ENCODE peak calls at places on chromosomes 5 and 9, in nine cellular contexts. W, L, P, X, O, G, R, D and B are unnamed samples.

GRCh38 chr9:90300901-90301688 is 341.5 kb downstream of the DIRAS2 start:
- DNase-seq in W (no peak), L (no peak), P (peak), X (no peak), O (peak), G (no peak), R (no peak), D (no peak), B (no peak)

GRCh38 chr9:965497-965896 is 11.0 kb upstream of the DMRT3 start:
- DNase-seq in W (no peak), L (no peak), P (no peak), X (no peak), O (no peak), G (no peak), R (no peak), D (no peak), B (no peak)

GRCh38 chr9:110111868-110112267 is 96.1 kb downstream of the C9orf152 start:
- DNase-seq in W (no peak), L (peak), P (no peak), X (no peak), O (no peak), G (no peak), R (no peak), D (no peak), B (no peak)

GRCh38 chr5:143262393-143263174 is 140.9 kb downstream of the NR3C1 start:
- DNase-seq in W (no peak), L (no peak), P (no peak), X (no peak), O (no peak), G (no peak), R (no peak), D (no peak), B (no peak)

GRCh38 chr5:39337516-39337915 is 26.8 kb downstream of the C9 start:
- DNase-seq in W (no peak), L (no peak), P (no peak), X (no peak), O (no peak), G (no peak), R (no peak), D (no peak), B (no peak)

GRCh38 chr9:6450641-6451375 is 37.8 kb downstream of the UHRF2 start:
- DNase-seq in W (no peak), L (no peak), P (no peak), X (no peak), O (no peak), G (no peak), R (no peak), D (no peak), B (no peak)

GRCh38 chr9:91130796-91131318 is 230.9 kb downstream of the AUH start:
- DNase-seq in W (no peak), L (no peak), P (no peak), X (no peak), O (no peak), G (no peak), R (no peak), D (no peak), B (no peak)

GRCh38 chr5:34854459-34855174 is 15.7 kb downstream of the TTC23L start:
- DNase-seq in W (no peak), L (peak), P (no peak), X (no peak), O (peak), G (peak), R (no peak), D (no peak), B (no peak)

GRCh38 chr9:7234144-7234543 is 476.4 kb downstream of the KDM4C start:
- DNase-seq in W (no peak), L (no peak), P (no peak), X (no peak), O (no peak), G (no peak), R (no peak), D (no peak), B (no peak)

GRCh38 chr5:140311011-140311467 is 8.1 kb upstream of the PFDN1 start:
- DNase-seq in W (no peak), L (no peak), P (no peak), X (no peak), O (no peak), G (no peak), R (peak), D (no peak), B (no peak)

GRCh38 chr5:86814315-86814714 is 196.6 kb downstream of the COX7C start:
- DNase-seq in W (no peak), L (no peak), P (no peak), X (no peak), O (no peak), G (no peak), R (no peak), D (no peak), B (no peak)

GRCh38 chr5:172533399-172534228 is 79.3 kb upstream of the SH3PXD2B start:
- DNase-seq in W (no peak), L (no peak), P (no peak), X (peak), O (peak), G (peak), R (no peak), D (no peak), B (no peak)

GRCh38 chr5:180353226-180353962 is at the start of gene GFPT2:
- DNase-seq in W (peak), L (no peak), P (peak), X (peak), O (peak), G (no peak), R (peak), D (peak), B (peak)

GRCh38 chr9:129211686-129212085 is 33.6 kb upstream of the IER5L start:
- DNase-seq in W (no peak), L (no peak), P (no peak), X (no peak), O (no peak), G (peak), R (no peak), D (no peak), B (no peak)